ENCODE peak calls at places on chromosome 15, in four cellular contexts. T, G, V and I are unnamed samples. For H3K4me1, the result is how much of the 10 kb centered on the place peaks cover.

GRCh38 chr15:63332367-63333078 is 49.1 kb downstream of the CA12 start:
- DNase-seq in T (no peak), G (peak), V (no peak), I (peak)

GRCh38 chr15:87416591-87417257 is 839.8 kb downstream of the NTRK3 start:
- DNase-seq in T (no peak), G (no peak), V (no peak), I (no peak)

GRCh38 chr15:39399600-39399999 is 181.3 kb upstream of the THBS1 start:
- DNase-seq in T (no peak), G (no peak), V (no peak), I (no peak)

GRCh38 chr15:74988007-74988800 is 7.2 kb upstream of the SCAMP5 start:
- DNase-seq in T (peak), G (peak), V (peak), I (no peak)

GRCh38 chr15:44087578-44088190 is 107.4 kb downstream of the FRMD5 start:
- DNase-seq in T (no peak), G (peak), V (no peak), I (peak)

GRCh38 chr15:84647726-84648125 is 6.4 kb downstream of the WDR73 start:
- DNase-seq in T (no peak), G (no peak), V (no peak), I (no peak)

GRCh38 chr15:92843819-92844218 is 56.3 kb upstream of the CHD2 start:
- DNase-seq in T (no peak), G (no peak), V (no peak), I (no peak)

GRCh38 chr15:85499498-85499897 is 119.1 kb downstream of the AKAP13 start:
- DNase-seq in T (no peak), G (no peak), V (no peak), I (no peak)

GRCh38 chr15:55108858-55109518 is 87.8 kb downstream of the RSL24D1 start:
- DNase-seq in T (peak), G (peak), V (peak), I (peak)

GRCh38 chr15:58547628-58548307 is 116.0 kb downstream of the LIPC start:
- DNase-seq in T (no peak), G (no peak), V (no peak), I (no peak)

GRCh38 chr15:75030023-75030413 is 6.6 kb downstream of the PPCDC start:
- DNase-seq in T (no peak), G (no peak), V (no peak), I (no peak)

GRCh38 chr15:83904107-83904720 is 250.3 kb downstream of the ADAMTSL3 start:
- DNase-seq in T (no peak), G (no peak), V (no peak), I (no peak)

GRCh38 chr15:34726407-34727100 is 28.2 kb downstream of the GJD2 start:
- DNase-seq in T (no peak), G (no peak), V (no peak), I (no peak)

GRCh38 chr15:64343841-64344240 is 12.1 kb downstream of the CSNK1G1 start:
- DNase-seq in T (no peak), G (no peak), V (no peak), I (no peak)

GRCh38 chr15:81256916-81257315 is 60.2 kb downstream of the IL16 start:
- DNase-seq in T (no peak), G (peak), V (no peak), I (no peak)

GRCh38 chr15:93566777-93567176 is 477.8 kb upstream of the RGMA start:
- DNase-seq in T (no peak), G (no peak), V (no peak), I (no peak)

GRCh38 chr15:101613130-101614000 is 38.8 kb downstream of the TM2D3 start:
- DNase-seq in T (no peak), G (no peak), V (peak), I (no peak)

GRCh38 chr15:95495033-95495541 is 835.4 kb upstream of the NR2F2 start:
- DNase-seq in T (no peak), G (no peak), V (no peak), I (no peak)

GRCh38 chr15:92936138-92936537 is 36.0 kb downstream of the CHD2 start:
- DNase-seq in T (no peak), G (no peak), V (no peak), I (no peak)

GRCh38 chr15:92159906-92160841 is 233.5 kb upstream of the ST8SIA2 start:
- DNase-seq in T (no peak), G (no peak), V (no peak), I (no peak)

GRCh38 chr15:22873204-22873701 is 34.8 kb downstream of the NIPA2 start:
- DNase-seq in T (no peak), G (no peak), V (no peak), I (no peak)

GRCh38 chr15:101558217-101558941 is 68.9 kb upstream of the PCSK6 start:
- DNase-seq in T (no peak), G (no peak), V (peak), I (no peak)

GRCh38 chr15:67085818-67086649 is 20.6 kb downstream of the SMAD3 start:
- DNase-seq in T (no peak), G (no peak), V (no peak), I (no peak)

GRCh38 chr15:37094542-37095196 is 5.7 kb downstream of the MEIS2 start:
- DNase-seq in T (no peak), G (no peak), V (no peak), I (no peak)

GRCh38 chr15:86630946-86631345 is 551.3 kb downstream of the AGBL1 start:
- DNase-seq in T (no peak), G (no peak), V (no peak), I (no peak)

GRCh38 chr15:40536501-40536900 is 28.3 kb downstream of the CCDC32 start:
- DNase-seq in T (no peak), G (no peak), V (no peak), I (no peak)

GRCh38 chr15:59686389-59686788 is 2.7 kb downstream of the BNIP2 start:
- DNase-seq in T (no peak), G (no peak), V (no peak), I (no peak)

GRCh38 chr15:41096178-41096577 is 19.9 kb downstream of the INO80 start:
- DNase-seq in T (no peak), G (no peak), V (no peak), I (no peak)

GRCh38 chr15:34610388-34610787 is 26.9 kb upstream of the GOLGA8B start:
- DNase-seq in T (no peak), G (peak), V (no peak), I (no peak)

GRCh38 chr15:49079340-49080039 is 33.2 kb upstream of the SECISBP2L start:
- DNase-seq in T (no peak), G (no peak), V (no peak), I (no peak)
- H3K4me1 ChIP-seq in T (under half), G (under half), V (under half), I (under half)

GRCh38 chr15:25239471-25240345 is 199.1 kb downstream of the UBE3A start:
- DNase-seq in T (no peak), G (no peak), V (no peak), I (no peak)
- TF ChIP-seq SIN3A in T (no peak), G (no peak), V (no peak), I (no peak)

GRCh38 chr15:70775160-70775559 is 11.8 kb upstream of the UACA start:
- DNase-seq in T (no peak), G (no peak), V (no peak), I (no peak)
- TF ChIP-seq TCF7L2 in T (no peak), G (no peak), V (no peak), I (no peak)

DNA sequence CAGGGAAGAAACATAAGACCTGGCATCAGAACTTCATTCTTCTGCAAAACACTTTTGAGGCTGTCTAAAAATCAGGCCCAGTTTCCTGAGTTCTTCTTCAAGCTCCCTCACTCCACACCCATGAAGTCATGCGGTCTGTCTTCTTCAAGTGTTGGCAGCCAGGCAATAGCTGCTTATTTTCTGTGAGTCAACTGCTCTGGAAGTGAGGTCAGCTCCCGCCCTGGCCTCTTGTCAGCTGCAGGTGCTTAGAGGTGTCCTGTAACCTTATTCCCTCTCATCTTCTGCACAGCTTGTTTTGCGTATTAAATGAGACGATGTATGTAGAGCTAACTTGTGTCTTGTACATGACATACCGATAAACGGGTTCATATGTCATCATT is 226.1 kb downstream of the ADAMTS17 start:
- DNase-seq in T (no peak), G (no peak), V (no peak), I (no peak)
- H3K4me1 ChIP-seq in T (under half), G (under half), V (under half), I (under half)

GRCh38 chr15:89472785-89473256 is 23.6 kb downstream of the RHCG start:
- DNase-seq in T (peak), G (peak), V (peak), I (peak)
- TF ChIP-seq SIN3A in T (no peak), G (no peak), V (no peak), I (no peak)

DNA sequence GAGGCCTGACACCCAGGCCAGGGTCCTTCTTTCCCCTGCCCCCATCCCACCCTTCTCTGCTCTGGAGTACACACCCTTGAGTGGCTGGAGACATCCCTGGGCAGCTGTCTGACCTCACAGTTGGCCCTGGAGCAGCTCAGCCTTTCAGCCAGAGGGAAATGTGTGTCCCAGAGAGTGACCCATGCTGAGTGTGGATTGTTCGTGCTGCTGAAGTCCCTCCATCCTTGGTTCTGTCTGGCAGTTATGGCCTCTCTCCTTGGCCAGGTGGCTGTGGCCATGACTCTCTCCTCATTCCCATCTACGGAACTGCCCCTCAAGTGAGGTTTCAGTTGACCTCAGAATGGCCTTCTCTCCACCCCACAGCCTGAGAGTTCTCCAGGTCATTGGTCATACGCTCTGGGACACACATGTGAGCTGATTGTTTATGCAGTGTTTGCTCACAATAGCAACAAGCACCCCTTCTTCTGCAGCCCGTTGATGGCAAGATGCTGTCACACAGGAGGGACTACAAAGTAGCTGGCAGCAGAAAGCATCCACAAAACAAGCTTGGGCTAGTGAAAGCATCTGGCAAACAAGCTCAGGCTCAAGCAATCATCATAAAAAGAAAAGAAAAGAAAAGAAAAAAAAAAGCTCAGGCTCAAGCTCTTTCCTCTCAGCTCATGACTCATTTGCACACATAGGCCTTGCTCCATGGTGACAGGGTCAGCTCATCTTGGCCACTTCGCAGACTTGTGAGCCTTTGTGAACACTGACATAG is 55.3 kb upstream of the ITGA11 start:
- DNase-seq in T (no peak), G (no peak), V (no peak), I (no peak)
- TF ChIP-seq TCF7L2 in T (no peak), G (no peak), V (no peak), I (no peak)

GRCh38 chr15:52683585-52683984 is 4.4 kb upstream of the ATOSA start:
- DNase-seq in T (no peak), G (no peak), V (no peak), I (no peak)
- H3K4me1 ChIP-seq in T (under half), G (under half), V (under half), I (under half)